ENCODE peak calls at places on chromosomes 13 and 19, in five cellular contexts. W is stimulated activated CD4-positive, alpha-beta T cell treated with anti-CD3 and anti-CD28 coated beads, Interleukin-12 subunit alpha, Interleukin-12 subunit beta, amount 100 ng/mL, for 4 hours; S is MV-4-11; I is NCI-H510A treated with DMSO at 0.1 percent for 48 hours; T is OCI-LY7. V is an unnamed sample.

GRCh38 chr19:29002336-29002735 is 210.6 kb downstream of the UQCRFS1 start:
- DNase-seq in I (no peak), W (no peak), T (no peak), S (no peak), V (no peak)

GRCh38 chr19:17824339-17824738 is 3.0 kb upstream of the INSL3 start:
- DNase-seq in W (no peak), T (no peak), I (no peak), S (no peak), V (no peak)

GRCh38 chr19:20912973-20913372 is 10.1 kb upstream of the ZNF85 start:
- DNase-seq in I (no peak), T (no peak), S (no peak), W (no peak), V (no peak)

GRCh38 chr13:28714651-28715050 is 4.1 kb downstream of the SLC46A3 start:
- DNase-seq in W (no peak), T (no peak), S (no peak), I (no peak), V (no peak)

GRCh38 chr13:40503966-40504591 is 162.4 kb downstream of the FOXO1 start:
- DNase-seq in T (no peak), S (no peak), W (no peak), I (no peak), V (no peak)

GRCh38 chr13:108083056-108083455 is 132.3 kb downstream of the LIG4 start:
- DNase-seq in T (no peak), I (no peak), W (no peak), S (no peak), V (no peak)

GRCh38 chr19:1154731-1155351 is 19.2 kb downstream of the SBNO2 start:
- DNase-seq in T (no peak), W (no peak), S (peak; percentile 72), I (no peak), V (peak; percentile 90)

GRCh38 chr19:33903489-33903850 is 106.8 kb downstream of the KCTD15 start:
- DNase-seq in I (no peak), W (no peak), S (no peak), T (no peak), V (no peak)

GRCh38 chr19:37778613-37779138 is 710 bp downstream of the ZNF573 start:
- DNase-seq in S (peak; percentile 66), I (no peak), T (peak; percentile 24), W (no peak), V (no peak)

GRCh38 chr19:38015771-38016170 is 108.8 kb downstream of the SIPA1L3 start:
- DNase-seq in I (no peak), T (no peak), S (no peak), W (no peak), V (no peak)